ENCODE peak calls at places on chromosome 13, in nine cellular contexts. One of them, this sample, is unnamed.

GRCh38 chr13:65855276-65855675 is 1374.9 kb downstream of the PCDH9 start:
- DNase-seq in thyroid gland: no peak
- DNase-seq in breast epithelium: no peak
- DNase-seq in A549: no peak
- DNase-seq in lower leg skin: no peak
- DNase-seq in adrenal gland: no peak
- DNase-seq in endothelial cell of umbilical vein: no peak
- DNase-seq in ovary: no peak
- DNase-seq in GM12891: no peak
- DNase-seq in this sample: no peak

GRCh38 chr13:65940720-65941119 is 1289.4 kb downstream of the PCDH9 start:
- DNase-seq in adrenal gland: no peak
- DNase-seq in endothelial cell of umbilical vein: no peak
- DNase-seq in lower leg skin: no peak
- DNase-seq in thyroid gland: no peak
- DNase-seq in breast epithelium: no peak
- DNase-seq in A549: no peak
- DNase-seq in ovary: no peak
- DNase-seq in GM12891: no peak
- DNase-seq in this sample: no peak

GRCh38 chr13:85544756-85545155 is 254.5 kb downstream of the SLITRK6 start:
- DNase-seq in breast epithelium: no peak
- DNase-seq in ovary: no peak
- DNase-seq in GM12891: no peak
- DNase-seq in endothelial cell of umbilical vein: no peak
- DNase-seq in lower leg skin: no peak
- DNase-seq in thyroid gland: no peak
- DNase-seq in A549: no peak
- DNase-seq in adrenal gland: no peak
- DNase-seq in this sample: no peak

GRCh38 chr13:20353973-20354372 is 121.9 kb upstream of the GJB6 start:
- DNase-seq in ovary: no peak
- DNase-seq in lower leg skin: no peak
- DNase-seq in A549: no peak
- DNase-seq in GM12891: no peak
- DNase-seq in thyroid gland: no peak
- DNase-seq in endothelial cell of umbilical vein: no peak
- DNase-seq in adrenal gland: no peak
- DNase-seq in breast epithelium: no peak
- DNase-seq in this sample: no peak

GRCh38 chr13:20822406-20822805 is 48.6 kb upstream of the EEF1AKMT1 start:
- DNase-seq in breast epithelium: no peak
- DNase-seq in A549: no peak
- DNase-seq in lower leg skin: no peak
- DNase-seq in thyroid gland: no peak
- DNase-seq in endothelial cell of umbilical vein: no peak
- DNase-seq in ovary: no peak
- DNase-seq in adrenal gland: no peak
- DNase-seq in GM12891: no peak
- DNase-seq in this sample: no peak

GRCh38 chr13:89816404-89816803 is 1531.1 kb upstream of the MIR17HG start:
- DNase-seq in ovary: no peak
- DNase-seq in lower leg skin: no peak
- DNase-seq in A549: no peak
- DNase-seq in endothelial cell of umbilical vein: no peak
- DNase-seq in breast epithelium: no peak
- DNase-seq in adrenal gland: no peak
- DNase-seq in GM12891: no peak
- DNase-seq in thyroid gland: no peak
- DNase-seq in this sample: no peak

GRCh38 chr13:98890186-98890585 is 87.7 kb downstream of the DOCK9 start:
- DNase-seq in breast epithelium: no peak
- DNase-seq in endothelial cell of umbilical vein: peak; percentile 47
- DNase-seq in thyroid gland: no peak
- DNase-seq in ovary: no peak
- DNase-seq in A549: no peak
- DNase-seq in lower leg skin: no peak
- DNase-seq in GM12891: no peak
- DNase-seq in adrenal gland: no peak
- DNase-seq in this sample: peak; percentile 41

GRCh38 chr13:84263354-84264069 is 381.2 kb upstream of the SLITRK1 start:
- DNase-seq in adrenal gland: no peak
- DNase-seq in lower leg skin: no peak
- DNase-seq in endothelial cell of umbilical vein: no peak
- DNase-seq in thyroid gland: peak; percentile 55
- DNase-seq in GM12891: no peak
- DNase-seq in breast epithelium: no peak
- DNase-seq in A549: no peak
- DNase-seq in ovary: no peak
- DNase-seq in this sample: no peak

GRCh38 chr13:99304541-99304940 is 2.7 kb downstream of the GPR183 start:
- DNase-seq in endothelial cell of umbilical vein: no peak
- DNase-seq in thyroid gland: no peak
- DNase-seq in GM12891: no peak
- DNase-seq in ovary: no peak
- DNase-seq in lower leg skin: no peak
- DNase-seq in adrenal gland: no peak
- DNase-seq in A549: no peak
- DNase-seq in breast epithelium: no peak
- DNase-seq in this sample: no peak

GRCh38 chr13:84590663-84591062 is 708.4 kb upstream of the SLITRK1 start:
- DNase-seq in lower leg skin: no peak
- DNase-seq in breast epithelium: no peak
- DNase-seq in thyroid gland: no peak
- DNase-seq in endothelial cell of umbilical vein: no peak
- DNase-seq in adrenal gland: no peak
- DNase-seq in A549: no peak
- DNase-seq in GM12891: no peak
- DNase-seq in ovary: no peak
- DNase-seq in this sample: no peak

GRCh38 chr13:80955487-80955886 is 614.6 kb upstream of the SPRY2 start:
- DNase-seq in breast epithelium: no peak
- DNase-seq in A549: no peak
- DNase-seq in thyroid gland: no peak
- DNase-seq in GM12891: no peak
- DNase-seq in endothelial cell of umbilical vein: peak; percentile 82
- DNase-seq in lower leg skin: no peak
- DNase-seq in adrenal gland: no peak
- DNase-seq in ovary: no peak
- DNase-seq in this sample: no peak

GRCh38 chr13:99596180-99596579 is 94.9 kb downstream of the TM9SF2 start:
- DNase-seq in breast epithelium: no peak
- DNase-seq in endothelial cell of umbilical vein: no peak
- DNase-seq in GM12891: no peak
- DNase-seq in A549: no peak
- DNase-seq in ovary: no peak
- DNase-seq in thyroid gland: no peak
- DNase-seq in lower leg skin: no peak
- DNase-seq in adrenal gland: no peak
- DNase-seq in this sample: no peak

DNA sequence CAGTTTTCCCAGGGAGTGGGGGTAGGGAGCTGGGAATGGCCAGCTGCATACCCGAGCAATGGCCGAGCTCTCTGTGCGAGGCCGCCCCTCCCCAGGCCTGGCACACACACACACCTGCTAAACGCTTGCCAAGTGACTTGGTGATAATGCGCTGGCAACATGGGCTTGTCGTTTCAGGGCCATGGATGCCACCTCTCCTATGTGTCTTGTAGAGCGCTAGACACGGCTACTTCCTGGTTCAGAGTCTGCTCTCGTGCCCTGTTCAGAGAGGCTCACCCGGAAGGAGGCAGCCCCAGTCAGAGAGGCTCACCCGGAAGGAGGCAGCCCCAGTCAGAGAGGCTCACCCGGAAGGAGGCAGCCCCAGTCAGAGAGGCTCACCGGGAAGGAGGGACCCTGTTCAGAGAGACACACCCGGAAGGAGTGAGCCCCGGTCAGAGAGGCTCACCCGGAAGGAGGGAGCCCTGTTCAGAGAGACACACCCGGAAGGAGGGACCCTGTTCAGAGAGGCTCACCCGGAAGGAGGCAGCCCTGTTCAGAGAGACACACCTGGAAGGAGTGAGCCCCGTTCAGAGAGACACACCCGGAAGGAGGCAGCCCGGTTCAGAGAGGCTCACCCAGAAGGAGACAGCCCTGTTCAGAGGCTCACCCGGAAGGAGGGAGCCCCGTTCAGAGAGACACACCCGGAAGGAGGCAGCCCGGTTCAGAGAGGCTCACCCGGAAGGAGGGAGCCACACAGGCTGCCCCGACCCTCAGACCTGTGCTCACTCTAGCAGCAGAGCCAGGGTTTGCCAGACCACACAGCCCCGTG is 4.2 kb downstream of the ADPRHL1 start:
- DNase-seq in lower leg skin: no peak
- DNase-seq in breast epithelium: peak; percentile 71
- DNase-seq in A549: peak; percentile 96
- DNase-seq in ovary: peak; percentile 80
- DNase-seq in adrenal gland: peak; percentile 63
- DNase-seq in thyroid gland: no peak
- DNase-seq in GM12891: peak; percentile 49
- DNase-seq in endothelial cell of umbilical vein: no peak
- DNase-seq in this sample: no peak
- TF ChIP-seq POLR2A in lower leg skin: no peak
- TF ChIP-seq POLR2A in breast epithelium: no peak
- TF ChIP-seq POLR2A in A549: peak; percentile 49
- TF ChIP-seq POLR2A in ovary: no peak
- TF ChIP-seq POLR2A in adrenal gland: no peak
- TF ChIP-seq POLR2A in thyroid gland: no peak
- TF ChIP-seq POLR2A in GM12891: peak; percentile 86
- TF ChIP-seq POLR2A in endothelial cell of umbilical vein: no peak
- TF ChIP-seq POLR2A in this sample: no peak

DNA sequence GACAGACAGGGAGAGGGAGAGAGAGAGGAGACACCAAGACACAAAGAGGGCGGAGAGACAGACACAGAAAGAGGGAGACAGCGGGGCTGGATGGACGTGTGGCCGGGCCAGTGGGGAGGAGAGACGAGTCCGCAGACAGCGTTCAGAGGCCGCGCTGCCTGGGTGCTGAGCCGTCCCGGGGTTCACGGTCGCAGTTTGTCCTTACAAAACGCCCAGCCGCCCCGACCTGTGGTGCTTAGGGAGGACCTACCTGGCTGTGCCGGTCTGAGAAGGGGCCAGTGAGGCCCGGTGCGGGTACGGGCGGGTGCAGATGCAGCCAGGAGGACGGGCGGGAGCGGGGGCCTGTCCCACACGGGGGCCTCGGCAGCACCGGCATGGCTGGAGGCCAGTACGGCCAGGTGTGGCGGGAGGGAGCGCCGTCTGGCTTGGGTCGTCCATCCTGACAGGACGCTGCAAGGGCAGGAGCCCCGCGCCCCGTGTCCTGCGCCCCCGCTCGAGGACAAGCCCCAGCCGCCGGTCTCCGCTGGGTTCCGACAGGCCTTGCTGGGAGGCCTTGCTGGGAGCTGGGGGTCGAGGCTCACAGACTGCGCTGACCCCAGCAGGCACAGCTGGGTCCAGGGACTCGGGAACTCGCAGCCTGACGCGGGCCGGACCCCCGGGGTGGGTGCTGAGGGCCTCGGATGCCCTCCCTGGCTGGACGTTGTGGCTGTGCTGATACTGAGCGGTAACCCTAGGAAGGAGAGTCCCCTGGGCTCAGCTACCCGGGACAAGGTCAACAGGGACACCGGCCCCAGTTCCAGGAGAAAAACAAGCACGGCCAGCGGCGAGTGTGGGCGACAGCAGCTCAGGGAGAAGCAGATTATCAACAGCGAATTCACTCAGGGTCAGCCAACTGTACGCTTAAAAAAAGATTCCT is 5.3 kb upstream of the PROZ start:
- DNase-seq in thyroid gland: peak; percentile 47
- DNase-seq in GM12891: no peak
- DNase-seq in breast epithelium: no peak
- DNase-seq in adrenal gland: peak; percentile 77
- DNase-seq in endothelial cell of umbilical vein: no peak
- DNase-seq in A549: peak; percentile 10
- DNase-seq in lower leg skin: peak; percentile 92
- DNase-seq in ovary: peak; percentile 58
- DNase-seq in this sample: peak; percentile 30
- TF ChIP-seq POLR2A in thyroid gland: no peak
- TF ChIP-seq POLR2A in GM12891: no peak
- TF ChIP-seq POLR2A in breast epithelium: no peak
- TF ChIP-seq POLR2A in adrenal gland: peak; percentile 76
- TF ChIP-seq POLR2A in endothelial cell of umbilical vein: no peak
- TF ChIP-seq POLR2A in A549: no peak
- TF ChIP-seq POLR2A in lower leg skin: no peak
- TF ChIP-seq POLR2A in ovary: no peak
- TF ChIP-seq POLR2A in this sample: no peak

GRCh38 chr13:110643768-110644421 is 28.6 kb downstream of the NAXD start:
- DNase-seq in ovary: no peak
- DNase-seq in lower leg skin: peak; percentile 82
- DNase-seq in GM12891: no peak
- DNase-seq in adrenal gland: no peak
- DNase-seq in thyroid gland: no peak
- DNase-seq in endothelial cell of umbilical vein: no peak
- DNase-seq in A549: no peak
- DNase-seq in breast epithelium: no peak
- DNase-seq in this sample: no peak
- TF ChIP-seq POLR2A in ovary: no peak
- TF ChIP-seq POLR2A in lower leg skin: no peak
- TF ChIP-seq POLR2A in GM12891: no peak
- TF ChIP-seq POLR2A in adrenal gland: no peak
- TF ChIP-seq POLR2A in thyroid gland: no peak
- TF ChIP-seq POLR2A in endothelial cell of umbilical vein: no peak
- TF ChIP-seq POLR2A in A549: no peak
- TF ChIP-seq POLR2A in breast epithelium: no peak
- TF ChIP-seq POLR2A in this sample: no peak

GRCh38 chr13:24168392-24168750 is 7.9 kb downstream of the SPATA13 start:
- DNase-seq in ovary: no peak
- DNase-seq in adrenal gland: peak; percentile 46
- DNase-seq in A549: no peak
- DNase-seq in breast epithelium: no peak
- DNase-seq in lower leg skin: no peak
- DNase-seq in GM12891: no peak
- DNase-seq in thyroid gland: no peak
- DNase-seq in endothelial cell of umbilical vein: no peak
- DNase-seq in this sample: no peak

GRCh38 chr13:24172071-24172470 is 11.6 kb downstream of the SPATA13 start:
- DNase-seq in endothelial cell of umbilical vein: no peak
- DNase-seq in GM12891: no peak
- DNase-seq in A549: no peak
- DNase-seq in breast epithelium: no peak
- DNase-seq in thyroid gland: no peak
- DNase-seq in lower leg skin: no peak
- DNase-seq in ovary: no peak
- DNase-seq in adrenal gland: no peak
- DNase-seq in this sample: no peak

GRCh38 chr13:24167666-24168391 is 7.3 kb downstream of the SPATA13 start:
- DNase-seq in GM12891: no peak
- DNase-seq in adrenal gland: no peak
- DNase-seq in breast epithelium: no peak
- DNase-seq in lower leg skin: no peak
- DNase-seq in A549: no peak
- DNase-seq in thyroid gland: no peak
- DNase-seq in ovary: no peak
- DNase-seq in endothelial cell of umbilical vein: no peak
- DNase-seq in this sample: no peak

GRCh38 chr13:24165746-24166145 is 5.2 kb downstream of the SPATA13 start:
- DNase-seq in breast epithelium: no peak
- DNase-seq in GM12891: no peak
- DNase-seq in adrenal gland: no peak
- DNase-seq in ovary: no peak
- DNase-seq in A549: no peak
- DNase-seq in lower leg skin: no peak
- DNase-seq in thyroid gland: no peak
- DNase-seq in endothelial cell of umbilical vein: peak; percentile 16
- DNase-seq in this sample: no peak

GRCh38 chr13:24168980-24169379 is 8.5 kb downstream of the SPATA13 start:
- DNase-seq in endothelial cell of umbilical vein: no peak
- DNase-seq in A549: no peak
- DNase-seq in breast epithelium: no peak
- DNase-seq in lower leg skin: no peak
- DNase-seq in ovary: no peak
- DNase-seq in GM12891: no peak
- DNase-seq in thyroid gland: no peak
- DNase-seq in adrenal gland: peak; percentile 74
- DNase-seq in this sample: no peak
- TF ChIP-seq POLR2A in endothelial cell of umbilical vein: no peak
- TF ChIP-seq POLR2A in A549: no peak
- TF ChIP-seq POLR2A in breast epithelium: no peak
- TF ChIP-seq POLR2A in lower leg skin: no peak
- TF ChIP-seq POLR2A in ovary: no peak
- TF ChIP-seq POLR2A in GM12891: no peak
- TF ChIP-seq POLR2A in thyroid gland: no peak
- TF ChIP-seq POLR2A in adrenal gland: no peak
- TF ChIP-seq POLR2A in this sample: no peak

This sample was measured in prostate gland.